ENCODE peak calls at places on chromosomes 6 and 20, in six cellular contexts. One of them, this sample, is unnamed.

GRCh38 chr20:11564491-11564890 is 353.2 kb upstream of the BTBD3 start:
- DNase-seq in fibroblast of lung: no peak
- DNase-seq in sigmoid colon: no peak
- DNase-seq in Peyer's patch: no peak
- DNase-seq in cardiac muscle cell: no peak
- DNase-seq in gastrocnemius medialis: no peak
- DNase-seq in this sample: no peak

GRCh38 chr20:52096117-52096516 is 95.5 kb downstream of the ZFP64 start:
- DNase-seq in fibroblast of lung: no peak
- DNase-seq in sigmoid colon: no peak
- DNase-seq in Peyer's patch: no peak
- DNase-seq in cardiac muscle cell: no peak
- DNase-seq in gastrocnemius medialis: no peak
- DNase-seq in this sample: no peak

GRCh38 chr6:37691904-37692806 is 5.5 kb downstream of the MDGA1 start:
- DNase-seq in fibroblast of lung: peak; percentile 51
- DNase-seq in sigmoid colon: peak; percentile 79
- DNase-seq in Peyer's patch: peak; percentile 89
- DNase-seq in cardiac muscle cell: peak; percentile 74
- DNase-seq in gastrocnemius medialis: peak; percentile 56
- DNase-seq in this sample: no peak

GRCh38 chr6:106918128-106918527 is 56.4 kb downstream of the CD24 start:
- DNase-seq in fibroblast of lung: no peak
- DNase-seq in sigmoid colon: no peak
- DNase-seq in Peyer's patch: no peak
- DNase-seq in cardiac muscle cell: no peak
- DNase-seq in gastrocnemius medialis: no peak
- DNase-seq in this sample: no peak

GRCh38 chr6:88683734-88684133 is 279.7 kb downstream of the RNGTT start:
- DNase-seq in fibroblast of lung: no peak
- DNase-seq in sigmoid colon: no peak
- DNase-seq in Peyer's patch: no peak
- DNase-seq in cardiac muscle cell: peak; percentile 11
- DNase-seq in gastrocnemius medialis: no peak
- DNase-seq in this sample: no peak

GRCh38 chr20:34420146-34420545 is 57.1 kb downstream of the ITCH start:
- DNase-seq in fibroblast of lung: peak; percentile 14
- DNase-seq in sigmoid colon: no peak
- DNase-seq in Peyer's patch: no peak
- DNase-seq in cardiac muscle cell: no peak
- DNase-seq in gastrocnemius medialis: no peak
- DNase-seq in this sample: no peak

GRCh38 chr6:84456803-84457202 is 229.4 kb upstream of the CEP162 start:
- DNase-seq in fibroblast of lung: no peak
- DNase-seq in sigmoid colon: no peak
- DNase-seq in Peyer's patch: no peak
- DNase-seq in cardiac muscle cell: no peak
- DNase-seq in gastrocnemius medialis: no peak
- DNase-seq in this sample: no peak

GRCh38 chr6:80005406-80005805 is 957 bp downstream of the TTK start:
- DNase-seq in fibroblast of lung: no peak
- DNase-seq in sigmoid colon: no peak
- DNase-seq in Peyer's patch: no peak
- DNase-seq in cardiac muscle cell: no peak
- DNase-seq in gastrocnemius medialis: no peak
- DNase-seq in this sample: no peak

GRCh38 chr6:43838276-43839036 is 68.4 kb downstream of the VEGFA start:
- DNase-seq in fibroblast of lung: peak; percentile 74
- DNase-seq in sigmoid colon: peak; percentile 70
- DNase-seq in Peyer's patch: peak; percentile 78
- DNase-seq in cardiac muscle cell: peak; percentile 87
- DNase-seq in gastrocnemius medialis: peak; percentile 68
- DNase-seq in this sample: no peak

GRCh38 chr6:170505306-170505705 is 47.8 kb downstream of the PSMB1 start:
- DNase-seq in fibroblast of lung: no peak
- DNase-seq in sigmoid colon: no peak
- DNase-seq in Peyer's patch: no peak
- DNase-seq in cardiac muscle cell: no peak
- DNase-seq in gastrocnemius medialis: peak; percentile 45
- DNase-seq in this sample: no peak

GRCh38 chr6:43171284-43172126 is 436 bp downstream of the SRF start:
- DNase-seq in fibroblast of lung: no peak
- DNase-seq in sigmoid colon: no peak
- DNase-seq in Peyer's patch: peak; percentile 51
- DNase-seq in cardiac muscle cell: no peak
- DNase-seq in gastrocnemius medialis: no peak
- DNase-seq in this sample: no peak

GRCh38 chr6:26020983-26021349 is 58.4 kb downstream of the TRIM38 start:
- DNase-seq in fibroblast of lung: peak; percentile 73
- DNase-seq in sigmoid colon: peak; percentile 84
- DNase-seq in Peyer's patch: peak; percentile 82
- DNase-seq in cardiac muscle cell: peak; percentile 71
- DNase-seq in gastrocnemius medialis: peak; percentile 30
- DNase-seq in this sample: peak; percentile 72

GRCh38 chr20:1293641-1294379 is 27.7 kb downstream of the SNPH start:
- DNase-seq in fibroblast of lung: no peak
- DNase-seq in sigmoid colon: peak; percentile 42
- DNase-seq in Peyer's patch: no peak
- DNase-seq in cardiac muscle cell: no peak
- DNase-seq in gastrocnemius medialis: no peak
- DNase-seq in this sample: no peak

GRCh38 chr20:24445510-24446170 is 23.8 kb upstream of the SYNDIG1 start:
- DNase-seq in fibroblast of lung: no peak
- DNase-seq in sigmoid colon: no peak
- DNase-seq in Peyer's patch: no peak
- DNase-seq in cardiac muscle cell: no peak
- DNase-seq in gastrocnemius medialis: no peak
- DNase-seq in this sample: no peak

GRCh38 chr6:128005009-128005408 is 104.2 kb upstream of the THEMIS start:
- DNase-seq in fibroblast of lung: no peak
- DNase-seq in sigmoid colon: no peak
- DNase-seq in Peyer's patch: no peak
- DNase-seq in cardiac muscle cell: no peak
- DNase-seq in gastrocnemius medialis: no peak
- DNase-seq in this sample: no peak

GRCh38 chr20:58839474-58839874 is 11.2 kb downstream of the GNAS-AS1 start:
- DNase-seq in fibroblast of lung: peak; percentile 26
- DNase-seq in sigmoid colon: no peak
- DNase-seq in Peyer's patch: no peak
- DNase-seq in cardiac muscle cell: peak; percentile 39
- DNase-seq in gastrocnemius medialis: no peak
- DNase-seq in this sample: peak; percentile 84

GRCh38 chr6:114087496-114087895 is 116.5 kb upstream of the HDAC2 start:
- DNase-seq in fibroblast of lung: peak; percentile 14
- DNase-seq in sigmoid colon: no peak
- DNase-seq in Peyer's patch: no peak
- DNase-seq in cardiac muscle cell: no peak
- DNase-seq in gastrocnemius medialis: no peak
- DNase-seq in this sample: no peak

GRCh38 chr6:12033770-12034169 is 21.7 kb downstream of the HIVEP1 start:
- DNase-seq in fibroblast of lung: peak; percentile 55
- DNase-seq in sigmoid colon: no peak
- DNase-seq in Peyer's patch: no peak
- DNase-seq in cardiac muscle cell: peak; percentile 67
- DNase-seq in gastrocnemius medialis: no peak
- DNase-seq in this sample: no peak

GRCh38 chr20:37295595-37295994 is 6.1 kb downstream of the MANBAL start:
- DNase-seq in fibroblast of lung: no peak
- DNase-seq in sigmoid colon: no peak
- DNase-seq in Peyer's patch: no peak
- DNase-seq in cardiac muscle cell: no peak
- DNase-seq in gastrocnemius medialis: no peak
- DNase-seq in this sample: peak; percentile 99
- H3K27ac ChIP-seq in fibroblast of lung: peak overlapping the region; percentile 59
- H3K27ac ChIP-seq in sigmoid colon: peak overlapping the region; percentile 81
- H3K27ac ChIP-seq in Peyer's patch: peak overlapping the region; percentile 40
- H3K27ac ChIP-seq in cardiac muscle cell: no peak overlapping the region
- H3K27ac ChIP-seq in gastrocnemius medialis: peak overlapping the region; percentile 17
- H3K27ac ChIP-seq in this sample: peak overlapping the region; percentile 97

GRCh38 chr6:53734473-53735299 is 60.1 kb upstream of the LRRC1 start:
- DNase-seq in fibroblast of lung: peak; percentile 26
- DNase-seq in sigmoid colon: no peak
- DNase-seq in Peyer's patch: peak; percentile 82
- DNase-seq in cardiac muscle cell: peak; percentile 58
- DNase-seq in gastrocnemius medialis: no peak
- DNase-seq in this sample: no peak
- TF ChIP-seq CTCF in fibroblast of lung: peak; percentile 37
- TF ChIP-seq CTCF in sigmoid colon: no peak
- TF ChIP-seq CTCF in Peyer's patch: peak; percentile 24
- TF ChIP-seq CTCF in cardiac muscle cell: peak; percentile 52
- TF ChIP-seq CTCF in gastrocnemius medialis: no peak
- TF ChIP-seq CTCF in this sample: peak; percentile 67

DNA sequence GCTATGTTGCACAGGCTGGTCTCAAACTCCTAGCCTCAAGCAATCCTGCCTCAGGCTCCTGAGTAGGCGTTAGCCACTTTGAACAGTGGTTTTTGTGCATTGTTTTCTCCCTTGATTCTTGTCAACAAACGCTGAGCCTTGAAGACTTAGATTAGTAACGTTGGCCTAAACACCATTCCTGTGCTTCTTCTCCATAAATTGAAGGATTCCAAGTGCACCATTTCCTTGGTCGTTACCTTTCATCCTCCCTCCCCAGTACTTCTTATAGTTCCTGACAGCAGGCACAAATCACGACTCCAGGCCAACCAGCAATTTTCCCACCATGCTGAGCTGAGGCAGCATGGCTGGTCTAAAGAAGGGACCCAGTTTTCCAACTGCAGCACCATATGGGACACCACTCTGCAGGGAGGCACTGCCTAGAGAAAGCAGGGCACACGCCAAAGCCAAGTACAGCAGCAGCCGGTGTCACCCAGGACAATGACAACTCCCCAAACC is 8.9 kb downstream of the RPS10 start:
- DNase-seq in fibroblast of lung: no peak
- DNase-seq in sigmoid colon: no peak
- DNase-seq in Peyer's patch: no peak
- DNase-seq in cardiac muscle cell: no peak
- DNase-seq in gastrocnemius medialis: no peak
- DNase-seq in this sample: no peak
- H3K36me3 ChIP-seq in fibroblast of lung: peaks cover 21% of the 10 kb centered on the region
- H3K36me3 ChIP-seq in sigmoid colon: peaks cover 61% of the 10 kb centered on the region
- H3K36me3 ChIP-seq in Peyer's patch: peaks cover 5% of the 10 kb centered on the region
- H3K36me3 ChIP-seq in cardiac muscle cell: peaks cover 46% of the 10 kb centered on the region
- H3K36me3 ChIP-seq in gastrocnemius medialis: no peaks in the 10 kb centered on the region
- H3K36me3 ChIP-seq in this sample: peaks cover 61% of the 10 kb centered on the region

GRCh38 chr6:116404706-116405105 is 34.0 kb downstream of the DSE start:
- DNase-seq in fibroblast of lung: peak; percentile 66
- DNase-seq in sigmoid colon: no peak
- DNase-seq in Peyer's patch: no peak
- DNase-seq in cardiac muscle cell: peak; percentile 47
- DNase-seq in gastrocnemius medialis: no peak
- DNase-seq in this sample: no peak

GRCh38 chr6:116403205-116403604 is 32.5 kb downstream of the DSE start:
- DNase-seq in fibroblast of lung: no peak
- DNase-seq in sigmoid colon: no peak
- DNase-seq in Peyer's patch: no peak
- DNase-seq in cardiac muscle cell: no peak
- DNase-seq in gastrocnemius medialis: no peak
- DNase-seq in this sample: no peak

GRCh38 chr6:116405663-116406329 is 35.0 kb downstream of the DSE start:
- DNase-seq in fibroblast of lung: peak; percentile 71
- DNase-seq in sigmoid colon: no peak
- DNase-seq in Peyer's patch: no peak
- DNase-seq in cardiac muscle cell: peak; percentile 41
- DNase-seq in gastrocnemius medialis: peak; percentile 66
- DNase-seq in this sample: no peak

GRCh38 chr6:116406678-116407345 is 36.1 kb downstream of the DSE start:
- DNase-seq in fibroblast of lung: peak; percentile 54
- DNase-seq in sigmoid colon: no peak
- DNase-seq in Peyer's patch: no peak
- DNase-seq in cardiac muscle cell: peak; percentile 66
- DNase-seq in gastrocnemius medialis: no peak
- DNase-seq in this sample: no peak

DNA sequence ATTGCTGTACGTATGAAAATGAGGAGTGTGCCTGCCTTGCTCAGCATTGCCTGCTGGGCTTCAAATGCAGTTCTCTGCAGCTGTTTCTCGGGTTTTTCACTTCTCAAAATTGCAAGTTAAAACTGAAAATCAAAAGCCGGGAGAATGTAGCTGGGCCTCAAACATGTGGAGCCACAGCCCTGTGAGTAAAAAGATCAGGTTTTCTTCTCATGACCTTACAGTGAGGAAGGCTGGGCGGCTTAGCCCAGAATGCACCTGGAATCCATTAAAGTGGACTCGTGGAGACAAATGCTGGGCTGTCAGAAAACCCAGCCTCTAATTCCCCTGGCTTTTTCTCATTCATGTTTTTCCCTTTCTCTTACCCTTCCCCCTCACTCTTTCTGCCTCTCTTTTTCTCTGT is 34.4 kb downstream of the DSE start:
- DNase-seq in fibroblast of lung: peak; percentile 72
- DNase-seq in sigmoid colon: no peak
- DNase-seq in Peyer's patch: peak; percentile 62
- DNase-seq in cardiac muscle cell: no peak
- DNase-seq in gastrocnemius medialis: no peak
- DNase-seq in this sample: no peak
- H3K27ac ChIP-seq in fibroblast of lung: peak overlapping the region; percentile 49
- H3K27ac ChIP-seq in sigmoid colon: peak overlapping the region; percentile 47
- H3K27ac ChIP-seq in Peyer's patch: no peak overlapping the region
- H3K27ac ChIP-seq in cardiac muscle cell: no peak overlapping the region
- H3K27ac ChIP-seq in gastrocnemius medialis: peak overlapping the region; percentile 38
- H3K27ac ChIP-seq in this sample: no peak overlapping the region

GRCh38 chr6:156953478-156954146 is 176.4 kb downstream of the ARID1B start:
- DNase-seq in fibroblast of lung: peak; percentile 97
- DNase-seq in sigmoid colon: no peak
- DNase-seq in Peyer's patch: no peak
- DNase-seq in cardiac muscle cell: peak; percentile 97
- DNase-seq in gastrocnemius medialis: peak; percentile 76
- DNase-seq in this sample: no peak
- TF ChIP-seq CTCF in fibroblast of lung: peak; percentile 50
- TF ChIP-seq CTCF in sigmoid colon: peak; percentile 29
- TF ChIP-seq CTCF in Peyer's patch: no peak
- TF ChIP-seq CTCF in cardiac muscle cell: peak; percentile 37
- TF ChIP-seq CTCF in gastrocnemius medialis: peak; percentile 25
- TF ChIP-seq CTCF in this sample: peak; percentile 68

DNA sequence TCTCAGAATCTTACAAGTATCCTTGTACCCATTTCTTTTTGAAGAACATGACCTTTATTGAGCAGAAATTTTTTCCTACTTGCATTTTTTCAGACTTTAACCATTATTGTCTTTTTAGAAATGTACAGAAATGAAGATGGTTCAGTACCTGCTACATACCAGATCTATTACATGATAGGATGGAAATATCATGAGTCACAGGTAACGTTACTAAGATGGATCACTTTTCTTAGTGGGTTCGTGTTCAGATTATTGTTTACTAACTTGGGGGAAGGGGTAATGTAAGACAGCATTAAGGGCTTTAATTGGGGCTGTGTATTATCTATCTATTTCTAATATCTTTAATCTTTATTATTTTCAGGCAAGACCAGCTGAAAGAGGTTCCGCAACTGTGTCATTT is 31.9 kb downstream of the NDUFAF5 start:
- DNase-seq in fibroblast of lung: no peak
- DNase-seq in sigmoid colon: no peak
- DNase-seq in Peyer's patch: no peak
- DNase-seq in cardiac muscle cell: no peak
- DNase-seq in gastrocnemius medialis: no peak
- DNase-seq in this sample: no peak
- H3K36me3 ChIP-seq in fibroblast of lung: peaks cover 2% of the 10 kb centered on the region
- H3K36me3 ChIP-seq in sigmoid colon: peaks cover 70% of the 10 kb centered on the region
- H3K36me3 ChIP-seq in Peyer's patch: no peaks in the 10 kb centered on the region
- H3K36me3 ChIP-seq in cardiac muscle cell: peaks cover 54% of the 10 kb centered on the region
- H3K36me3 ChIP-seq in gastrocnemius medialis: peaks cover 2% of the 10 kb centered on the region
- H3K36me3 ChIP-seq in this sample: peaks cover 65% of the 10 kb centered on the region